ENCODE peak calls at places on chromosomes 16 and 17, in seven cellular contexts. One of them, this sample, is unnamed.

GRCh38 chr17:49146620-49147306 is 14.2 kb downstream of the B4GALNT2 start:
- DNase-seq in Peyer's patch: no peak
- DNase-seq in trophoblast cell: peak; percentile 83
- DNase-seq in pancreas: no peak
- DNase-seq in neuronal stem cell: no peak
- DNase-seq in caudate nucleus: no peak
- DNase-seq in HL-60: no peak
- DNase-seq in this sample: peak; percentile 98

GRCh38 chr17:39547713-39548478 is 59.8 kb downstream of the NEUROD2 start:
- DNase-seq in trophoblast cell: peak; percentile 50
- DNase-seq in neuronal stem cell: peak; percentile 71
- DNase-seq in HL-60: peak; percentile 63
- DNase-seq in caudate nucleus: peak; percentile 13
- DNase-seq in Peyer's patch: peak; percentile 88
- DNase-seq in pancreas: peak; percentile 27
- DNase-seq in this sample: peak; percentile 45

GRCh38 chr17:185445-186138 is 4.1 kb upstream of the DOC2B start:
- DNase-seq in neuronal stem cell: no peak
- DNase-seq in pancreas: no peak
- DNase-seq in Peyer's patch: no peak
- DNase-seq in caudate nucleus: no peak
- DNase-seq in trophoblast cell: no peak
- DNase-seq in HL-60: no peak
- DNase-seq in this sample: no peak

GRCh38 chr17:72297326-72298115 is 176.7 kb downstream of the SOX9 start:
- DNase-seq in HL-60: no peak
- DNase-seq in caudate nucleus: no peak
- DNase-seq in neuronal stem cell: no peak
- DNase-seq in trophoblast cell: no peak
- DNase-seq in Peyer's patch: no peak
- DNase-seq in pancreas: no peak
- DNase-seq in this sample: peak; percentile 60

GRCh38 chr17:46722662-46723285 is 95.7 kb downstream of the WNT3 start:
- DNase-seq in neuronal stem cell: no peak
- DNase-seq in caudate nucleus: no peak
- DNase-seq in trophoblast cell: peak; percentile 9
- DNase-seq in HL-60: no peak
- DNase-seq in Peyer's patch: no peak
- DNase-seq in pancreas: no peak
- DNase-seq in this sample: peak; percentile 4

GRCh38 chr17:63941162-63941561 is 9.0 kb upstream of the CD79B start:
- DNase-seq in neuronal stem cell: no peak
- DNase-seq in pancreas: no peak
- DNase-seq in trophoblast cell: no peak
- DNase-seq in Peyer's patch: no peak
- DNase-seq in caudate nucleus: no peak
- DNase-seq in HL-60: no peak
- DNase-seq in this sample: no peak

GRCh38 chr17:9294661-9295210 is 273.4 kb downstream of the NTN1 start:
- DNase-seq in trophoblast cell: peak; percentile 98
- DNase-seq in neuronal stem cell: no peak
- DNase-seq in pancreas: no peak
- DNase-seq in caudate nucleus: no peak
- DNase-seq in Peyer's patch: no peak
- DNase-seq in HL-60: peak; percentile 1
- DNase-seq in this sample: no peak

GRCh38 chr16:17612336-17612735 is 141.6 kb upstream of the XYLT1 start:
- DNase-seq in Peyer's patch: no peak
- DNase-seq in neuronal stem cell: no peak
- DNase-seq in caudate nucleus: no peak
- DNase-seq in HL-60: no peak
- DNase-seq in trophoblast cell: no peak
- DNase-seq in pancreas: no peak
- DNase-seq in this sample: no peak

GRCh38 chr16:86880316-86881117 is 302.2 kb downstream of the FOXL1 start:
- DNase-seq in neuronal stem cell: no peak
- DNase-seq in pancreas: no peak
- DNase-seq in trophoblast cell: no peak
- DNase-seq in Peyer's patch: no peak
- DNase-seq in HL-60: no peak
- DNase-seq in caudate nucleus: no peak
- DNase-seq in this sample: no peak

GRCh38 chr16:86883583-86884188 is 305.3 kb downstream of the FOXL1 start:
- DNase-seq in neuronal stem cell: no peak
- DNase-seq in trophoblast cell: no peak
- DNase-seq in caudate nucleus: no peak
- DNase-seq in HL-60: no peak
- DNase-seq in pancreas: no peak
- DNase-seq in Peyer's patch: no peak
- DNase-seq in this sample: no peak

GRCh38 chr16:86881118-86881510 is 302.8 kb downstream of the FOXL1 start:
- DNase-seq in pancreas: no peak
- DNase-seq in neuronal stem cell: no peak
- DNase-seq in caudate nucleus: no peak
- DNase-seq in HL-60: no peak
- DNase-seq in Peyer's patch: no peak
- DNase-seq in trophoblast cell: no peak
- DNase-seq in this sample: no peak

GRCh38 chr16:86884256-86884655 is 305.9 kb downstream of the FOXL1 start:
- DNase-seq in HL-60: no peak
- DNase-seq in pancreas: no peak
- DNase-seq in Peyer's patch: no peak
- DNase-seq in caudate nucleus: no peak
- DNase-seq in trophoblast cell: no peak
- DNase-seq in neuronal stem cell: no peak
- DNase-seq in this sample: no peak

DNA sequence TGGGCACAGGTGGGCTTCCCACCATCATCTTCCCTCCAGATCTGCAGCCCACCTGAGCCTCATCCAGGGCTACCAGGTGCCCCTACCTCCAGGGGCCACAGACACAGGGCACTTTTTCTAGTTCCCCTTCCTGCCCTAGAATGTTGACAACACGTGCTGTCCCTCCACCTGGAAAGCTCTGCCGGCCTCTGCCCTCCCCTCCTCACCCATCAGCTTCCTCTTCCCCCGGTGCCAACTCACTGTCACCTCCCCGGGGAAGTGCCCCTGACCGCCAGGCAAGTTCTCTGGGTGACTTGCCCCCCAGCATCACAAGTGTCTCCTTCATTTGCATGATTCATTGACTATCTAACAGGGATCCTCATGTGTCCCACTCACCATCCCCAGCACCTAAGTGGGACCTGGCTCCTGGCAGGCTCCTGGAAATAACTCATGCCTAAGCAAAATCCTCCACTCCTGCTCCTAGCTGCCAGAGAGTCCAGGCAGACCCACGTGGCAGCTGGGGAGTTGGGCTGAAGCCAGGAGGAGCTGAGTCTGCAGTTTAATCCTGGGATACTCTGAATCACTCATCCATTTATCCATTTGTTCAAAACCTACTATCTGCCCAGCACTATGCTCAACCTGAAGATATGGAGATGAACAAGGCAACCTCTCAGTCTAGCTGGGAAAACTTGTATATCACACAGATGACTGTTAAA is 304.4 kb downstream of the FOXL1 start:
- DNase-seq in neuronal stem cell: no peak
- DNase-seq in Peyer's patch: no peak
- DNase-seq in HL-60: no peak
- DNase-seq in caudate nucleus: no peak
- DNase-seq in trophoblast cell: no peak
- DNase-seq in pancreas: no peak
- DNase-seq in this sample: peak; percentile 74
- H3K27ac ChIP-seq in neuronal stem cell: no peak overlapping the region
- H3K27ac ChIP-seq in Peyer's patch: no peak overlapping the region
- H3K27ac ChIP-seq in HL-60: no peak overlapping the region
- H3K27ac ChIP-seq in caudate nucleus: no peak overlapping the region
- H3K27ac ChIP-seq in trophoblast cell: no peak overlapping the region
- H3K27ac ChIP-seq in pancreas: no peak overlapping the region
- H3K27ac ChIP-seq in this sample: no peak overlapping the region

GRCh38 chr16:27429330-27429871 is 27.4 kb downstream of the IL21R start:
- DNase-seq in pancreas: no peak
- DNase-seq in neuronal stem cell: no peak
- DNase-seq in Peyer's patch: peak; percentile 38
- DNase-seq in caudate nucleus: no peak
- DNase-seq in HL-60: no peak
- DNase-seq in trophoblast cell: peak; percentile 3
- DNase-seq in this sample: no peak

GRCh38 chr16:27428035-27428785 is 26.2 kb downstream of the IL21R start:
- DNase-seq in pancreas: no peak
- DNase-seq in neuronal stem cell: no peak
- DNase-seq in caudate nucleus: no peak
- DNase-seq in trophoblast cell: no peak
- DNase-seq in Peyer's patch: peak; percentile 43
- DNase-seq in HL-60: peak; percentile 36
- DNase-seq in this sample: no peak

GRCh38 chr16:27426423-27427408 is 24.7 kb downstream of the IL21R start:
- DNase-seq in trophoblast cell: no peak
- DNase-seq in neuronal stem cell: no peak
- DNase-seq in Peyer's patch: peak; percentile 84
- DNase-seq in caudate nucleus: no peak
- DNase-seq in HL-60: peak; percentile 39
- DNase-seq in pancreas: peak; percentile 39
- DNase-seq in this sample: peak; percentile 92

GRCh38 chr16:27425961-27426360 is 24.0 kb downstream of the IL21R start:
- DNase-seq in caudate nucleus: no peak
- DNase-seq in trophoblast cell: no peak
- DNase-seq in pancreas: no peak
- DNase-seq in HL-60: no peak
- DNase-seq in neuronal stem cell: no peak
- DNase-seq in Peyer's patch: no peak
- DNase-seq in this sample: no peak

GRCh38 chr16:27427538-27427937 is 25.6 kb downstream of the IL21R start:
- DNase-seq in caudate nucleus: no peak
- DNase-seq in neuronal stem cell: no peak
- DNase-seq in HL-60: no peak
- DNase-seq in pancreas: no peak
- DNase-seq in Peyer's patch: no peak
- DNase-seq in trophoblast cell: no peak
- DNase-seq in this sample: no peak
- H3K27ac ChIP-seq in caudate nucleus: no peak overlapping the region
- H3K27ac ChIP-seq in neuronal stem cell: no peak overlapping the region
- H3K27ac ChIP-seq in HL-60: no peak overlapping the region
- H3K27ac ChIP-seq in pancreas: no peak overlapping the region
- H3K27ac ChIP-seq in Peyer's patch: no peak overlapping the region
- H3K27ac ChIP-seq in trophoblast cell: no peak overlapping the region
- H3K27ac ChIP-seq in this sample: no peak overlapping the region

GRCh38 chr16:79715088-79715487 is 114.6 kb upstream of the MAF start:
- DNase-seq in neuronal stem cell: no peak
- DNase-seq in pancreas: no peak
- DNase-seq in Peyer's patch: no peak
- DNase-seq in caudate nucleus: no peak
- DNase-seq in HL-60: no peak
- DNase-seq in trophoblast cell: no peak
- DNase-seq in this sample: no peak

GRCh38 chr16:79717324-79717848 is 116.8 kb upstream of the MAF start:
- DNase-seq in trophoblast cell: no peak
- DNase-seq in pancreas: no peak
- DNase-seq in Peyer's patch: no peak
- DNase-seq in neuronal stem cell: no peak
- DNase-seq in HL-60: no peak
- DNase-seq in caudate nucleus: no peak
- DNase-seq in this sample: no peak

GRCh38 chr16:79713609-79714309 is 113.2 kb upstream of the MAF start:
- DNase-seq in neuronal stem cell: no peak
- DNase-seq in Peyer's patch: no peak
- DNase-seq in caudate nucleus: no peak
- DNase-seq in pancreas: no peak
- DNase-seq in HL-60: no peak
- DNase-seq in trophoblast cell: no peak
- DNase-seq in this sample: no peak

GRCh38 chr16:79714440-79714839 is 113.9 kb upstream of the MAF start:
- DNase-seq in HL-60: no peak
- DNase-seq in neuronal stem cell: no peak
- DNase-seq in pancreas: no peak
- DNase-seq in Peyer's patch: no peak
- DNase-seq in trophoblast cell: no peak
- DNase-seq in caudate nucleus: no peak
- DNase-seq in this sample: no peak

DNA sequence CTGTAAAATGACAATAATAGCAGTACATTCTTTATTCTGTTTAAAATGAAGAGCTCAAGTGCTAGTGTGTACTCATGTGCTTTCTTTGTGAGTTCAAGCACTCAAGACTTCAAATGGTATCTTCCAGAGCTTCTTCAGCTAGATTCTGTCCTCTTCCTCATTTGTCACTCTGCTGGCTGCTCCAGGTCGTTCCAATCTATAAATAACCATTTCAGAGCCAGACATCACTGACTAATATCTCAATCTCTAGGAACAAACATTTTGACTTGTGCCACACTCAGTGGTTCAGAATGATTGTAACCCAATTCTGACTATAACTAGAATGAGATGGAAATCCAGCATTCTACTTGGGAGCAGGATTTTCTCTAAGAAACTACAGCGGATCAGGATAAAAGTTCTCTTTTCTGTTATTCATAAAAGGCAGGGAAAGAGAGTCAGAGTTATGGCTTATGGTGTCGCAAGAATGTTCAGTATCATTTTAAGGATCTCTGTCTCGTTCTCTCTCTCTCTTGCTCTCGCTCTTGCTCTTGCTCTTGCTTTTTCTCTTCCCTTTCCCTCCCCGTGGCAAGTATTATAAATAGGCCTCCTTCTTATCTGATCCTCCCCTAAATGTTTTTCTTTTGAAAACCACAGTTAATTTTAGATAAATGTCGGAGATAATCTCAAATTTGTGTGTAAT is 116.2 kb upstream of the MAF start:
- DNase-seq in trophoblast cell: no peak
- DNase-seq in caudate nucleus: no peak
- DNase-seq in HL-60: no peak
- DNase-seq in pancreas: no peak
- DNase-seq in Peyer's patch: no peak
- DNase-seq in neuronal stem cell: no peak
- DNase-seq in this sample: peak; percentile 28
- H3K27ac ChIP-seq in trophoblast cell: peak overlapping the region; percentile 8
- H3K27ac ChIP-seq in caudate nucleus: no peak overlapping the region
- H3K27ac ChIP-seq in HL-60: no peak overlapping the region
- H3K27ac ChIP-seq in pancreas: no peak overlapping the region
- H3K27ac ChIP-seq in Peyer's patch: no peak overlapping the region
- H3K27ac ChIP-seq in neuronal stem cell: no peak overlapping the region
- H3K27ac ChIP-seq in this sample: no peak overlapping the region

DNA sequence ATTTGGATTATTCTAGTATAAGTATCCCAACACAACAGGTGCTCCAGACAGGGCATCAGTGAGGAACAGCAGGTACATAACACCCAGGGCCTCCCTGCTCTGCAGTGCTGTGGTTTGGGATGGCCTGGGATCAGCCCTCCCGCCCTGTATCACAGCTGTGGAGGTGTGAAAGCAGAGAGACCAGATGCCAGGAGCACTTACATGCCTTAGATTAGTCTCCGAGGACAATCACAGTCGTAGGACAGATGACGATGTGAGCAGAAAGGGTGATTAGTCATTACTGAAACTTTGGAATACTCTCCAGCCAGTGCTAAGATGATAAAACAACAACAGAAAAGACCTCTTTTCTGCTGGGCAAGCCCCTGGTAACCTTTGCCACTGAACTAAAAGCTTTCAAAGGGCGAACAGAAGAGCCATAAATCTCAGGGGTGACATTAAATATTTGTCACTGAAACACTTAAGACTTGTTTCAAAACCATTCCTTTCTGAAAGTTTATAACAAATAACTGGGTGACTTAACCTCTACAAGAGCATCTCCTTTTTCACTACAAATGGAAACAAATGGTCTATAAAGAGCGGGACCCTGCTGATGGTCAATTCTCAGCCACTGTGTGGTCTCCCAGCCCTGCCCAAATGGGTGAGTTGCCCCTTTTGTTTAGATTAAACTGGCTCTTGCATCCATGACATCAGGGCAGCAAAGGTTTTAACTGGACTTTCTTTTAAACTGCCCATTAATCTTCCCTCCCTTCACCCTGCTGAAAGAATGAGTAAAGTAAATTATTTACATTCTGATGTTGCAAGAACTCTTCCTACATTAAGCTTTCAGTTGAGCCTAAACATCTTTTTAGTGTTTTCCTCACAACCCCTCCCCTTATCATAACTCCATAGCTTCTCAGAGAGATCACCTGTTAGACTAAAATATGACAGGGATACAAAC is 183.1 kb upstream of the COX10 start:
- DNase-seq in caudate nucleus: no peak
- DNase-seq in HL-60: no peak
- DNase-seq in Peyer's patch: no peak
- DNase-seq in neuronal stem cell: no peak
- DNase-seq in pancreas: no peak
- DNase-seq in trophoblast cell: peak; percentile 6
- DNase-seq in this sample: no peak
- H3K27ac ChIP-seq in caudate nucleus: no peak overlapping the region
- H3K27ac ChIP-seq in HL-60: no peak overlapping the region
- H3K27ac ChIP-seq in Peyer's patch: no peak overlapping the region
- H3K27ac ChIP-seq in neuronal stem cell: no peak overlapping the region
- H3K27ac ChIP-seq in pancreas: no peak overlapping the region
- H3K27ac ChIP-seq in trophoblast cell: no peak overlapping the region
- H3K27ac ChIP-seq in this sample: no peak overlapping the region

This sample was measured in brain microvascular endothelial cell.